ENCODE peak calls at places on chromosome 13, in six cellular contexts. O is lung; Y is fibroblast of lung; X is CD8-positive, alpha-beta T cell; Q is keratinocyte; R is Peyer's patch. D is an unnamed sample. For H3K9me3 and H3K4me1, the result is how much of the 10 kb centered on the place peaks cover.

GRCh38 chr13:104823709-104824108 is 1711.8 kb downstream of the EFNB2 start:
- DNase-seq in O (no peak), Y (no peak), X (no peak), Q (no peak), R (no peak), D (no peak)

GRCh38 chr13:114145256-114145655 is 12.8 kb upstream of the RASA3 start:
- DNase-seq in O (no peak), Y (no peak), X (peak), Q (no peak), R (peak), D (no peak)

GRCh38 chr13:67052550-67053237 is 177.4 kb downstream of the PCDH9 start:
- DNase-seq in O (no peak), Y (no peak), X (no peak), Q (no peak), R (no peak), D (no peak)

GRCh38 chr13:26971990-26972888 is 199.4 kb downstream of the USP12 start:
- DNase-seq in O (no peak), Y (no peak), X (peak), Q (no peak), R (peak), D (peak)

GRCh38 chr13:34412817-34413365 is 529.2 kb upstream of the NBEA start:
- DNase-seq in O (no peak), Y (peak), X (no peak), Q (no peak), R (no peak), D (no peak)

GRCh38 chr13:23673354-23673753 is 103.1 kb downstream of the TNFRSF19 start:
- DNase-seq in O (peak), Y (peak), X (no peak), Q (no peak), R (no peak), D (no peak)

GRCh38 chr13:32246468-32246867 is 68.7 kb downstream of the ZAR1L start:
- DNase-seq in O (peak), Y (peak), X (no peak), Q (no peak), R (peak), D (peak)

GRCh38 chr13:111319998-111320911 is at the start of gene TEX29:
- DNase-seq in O (no peak), Y (no peak), X (no peak), Q (no peak), R (peak), D (no peak)

GRCh38 chr13:103386341-103386740 is 320.1 kb upstream of the SLC10A2 start:
- DNase-seq in O (no peak), Y (peak), X (no peak), Q (no peak), R (no peak), D (no peak)

GRCh38 chr13:99119686-99120085 is 81.0 kb upstream of the UBAC2 start:
- DNase-seq in O (no peak), Y (no peak), X (no peak), Q (no peak), R (no peak), D (no peak)

GRCh38 chr13:21075303-21076264 is 14.2 kb upstream of the LATS2 start:
- DNase-seq in O (no peak), Y (peak), X (peak), Q (no peak), R (peak), D (no peak)

GRCh38 chr13:64248371-64249065 is 2832.9 kb upstream of the PCDH20 start:
- DNase-seq in O (no peak), Y (peak), X (no peak), Q (no peak), R (no peak), D (no peak)
- H3K9me3 ChIP-seq in O (under half), Y (under half), X (under half), Q (under half), R (under half), D (under half)

GRCh38 chr13:46614582-46614981 is 61.6 kb downstream of the LRCH1 start:
- DNase-seq in O (no peak), Y (peak), X (no peak), Q (no peak), R (no peak), D (no peak)
- H3K4me1 ChIP-seq in O (under half), Y (under half), X (under half), Q (under half), R (under half), D (half or more)

GRCh38 chr13:112353856-112354255 is 22.3 kb upstream of the SPACA7 start:
- DNase-seq in O (no peak), Y (no peak), X (no peak), Q (no peak), R (no peak), D (no peak)
- H3K9me3 ChIP-seq in O (under half), Y (under half), X (under half), Q (under half), R (under half), D (under half)

GRCh38 chr13:112576768-112577167 is 11.2 kb downstream of the TUBGCP3 start:
- DNase-seq in O (no peak), Y (no peak), X (no peak), Q (no peak), R (no peak), D (no peak)

GRCh38 chr13:112580211-112580610 is 7.7 kb downstream of the TUBGCP3 start:
- DNase-seq in O (no peak), Y (no peak), X (no peak), Q (no peak), R (no peak), D (no peak)

GRCh38 chr13:112580912-112581311 is 7.0 kb downstream of the TUBGCP3 start:
- DNase-seq in O (no peak), Y (no peak), X (no peak), Q (no peak), R (no peak), D (no peak)

GRCh38 chr13:112582305-112582704 is 5.6 kb downstream of the TUBGCP3 start:
- DNase-seq in O (no peak), Y (no peak), X (no peak), Q (no peak), R (no peak), D (no peak)

DNA sequence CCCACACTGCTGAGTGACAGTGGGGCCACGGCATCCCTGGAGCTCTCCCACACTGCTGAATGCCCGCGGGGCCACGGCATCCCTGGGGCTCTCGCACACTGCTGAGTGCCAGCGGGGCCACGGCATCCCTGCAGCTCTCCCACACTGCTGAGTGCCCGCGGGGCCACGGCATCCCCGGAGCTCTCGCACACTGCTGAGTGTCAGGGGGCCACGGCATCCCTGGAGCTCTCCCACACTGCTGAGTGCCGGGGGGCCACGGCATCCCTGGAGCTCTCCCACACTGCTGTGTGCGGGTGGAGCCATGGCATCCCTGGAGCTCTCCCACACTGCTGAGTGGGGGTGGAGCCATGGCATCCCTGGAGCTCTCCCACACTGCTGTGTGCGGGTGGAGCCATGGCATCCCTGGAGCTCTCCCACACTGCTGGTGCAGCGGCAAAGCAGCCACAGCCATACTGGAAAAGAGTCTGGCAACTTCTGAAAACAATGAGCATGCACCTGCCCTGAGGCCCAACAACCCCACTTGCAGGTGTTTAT is 8.6 kb downstream of the TUBGCP3 start:
- DNase-seq in O (no peak), Y (no peak), X (no peak), Q (no peak), R (no peak), D (no peak)
- H3K4me1 ChIP-seq in O (under half), Y (under half), X (under half), Q (under half), R (under half), D (under half)

GRCh38 chr13:40875583-40875982 is 86.2 kb downstream of the SLC25A15 start:
- DNase-seq in O (no peak), Y (no peak), X (no peak), Q (no peak), R (no peak), D (no peak)

GRCh38 chr13:40874138-40874776 is 84.8 kb downstream of the SLC25A15 start:
- DNase-seq in O (no peak), Y (no peak), X (no peak), Q (no peak), R (no peak), D (peak)

GRCh38 chr13:40878321-40878720 is 88.9 kb downstream of the SLC25A15 start:
- DNase-seq in O (no peak), Y (peak), X (no peak), Q (no peak), R (no peak), D (no peak)

GRCh38 chr13:40876020-40876738 is 86.8 kb downstream of the SLC25A15 start:
- DNase-seq in O (no peak), Y (no peak), X (no peak), Q (no peak), R (no peak), D (no peak)

GRCh38 chr13:40875048-40875447 is 85.6 kb downstream of the SLC25A15 start:
- DNase-seq in O (no peak), Y (no peak), X (no peak), Q (no peak), R (no peak), D (no peak)
- H3K9me3 ChIP-seq in O (under half), Y (under half), X (under half), Q (under half), R (under half), D (under half)

GRCh38 chr13:106331116-106331515 is 204.3 kb downstream of the EFNB2 start:
- DNase-seq in O (no peak), Y (no peak), X (no peak), Q (no peak), R (no peak), D (no peak)
- H3K4me1 ChIP-seq in O (under half), Y (under half), X (under half), Q (under half), R (under half), D (under half)

D was measured in A673.